ENCODE peak calls at places on chromosomes 16 and 17, in seven cellular contexts. F, Z, Q, K, D, S and U are unnamed samples.

GRCh38 chr17:58591455-58591854 is 77.0 kb upstream of the MTMR4 start:
- DNase-seq in F (no peak), D (no peak), Q (no peak), Z (no peak), S (no peak), K (no peak), U (no peak)

GRCh38 chr17:50170662-50171370 is 5.0 kb downstream of the SGCA start:
- DNase-seq in Z (no peak), Q (no peak), D (no peak), K (no peak), F (no peak), S (no peak), U (no peak)

GRCh38 chr17:50133028-50133768 is 3.2 kb upstream of the SAMD14 start:
- DNase-seq in Z (no peak), K (no peak), Q (peak), S (no peak), D (no peak), F (no peak), U (no peak)

GRCh38 chr16:12149971-12150370 is 173.4 kb downstream of the SNX29 start:
- DNase-seq in D (no peak), F (no peak), S (no peak), K (no peak), Q (no peak), Z (no peak), U (no peak)

GRCh38 chr17:76036497-76037380 is 9.6 kb upstream of the EVPL start:
- DNase-seq in D (no peak), Q (no peak), F (no peak), Z (no peak), S (no peak), K (no peak), U (peak)

GRCh38 chr16:83813818-83814653 is 6.3 kb downstream of the HSBP1 start:
- DNase-seq in S (no peak), K (no peak), D (no peak), Z (peak), Q (peak), F (peak), U (peak)

GRCh38 chr17:76645481-76645880 is 1.9 kb upstream of the ST6GALNAC1 start:
- DNase-seq in S (no peak), K (no peak), F (no peak), Q (no peak), Z (no peak), D (no peak), U (no peak)

GRCh38 chr17:38325221-38325851 is 18.4 kb downstream of the GPR179 start:
- DNase-seq in F (no peak), Z (no peak), D (no peak), Q (no peak), K (no peak), S (no peak), U (peak)

GRCh38 chr17:46194393-46195216 is 1.4 kb upstream of the KANSL1 start:
- DNase-seq in Z (peak), D (peak), Q (no peak), F (peak), K (no peak), S (no peak), U (peak)

GRCh38 chr16:24976061-24976779 is 38.9 kb downstream of the ARHGAP17 start:
- DNase-seq in S (no peak), Q (no peak), Z (no peak), D (no peak), F (no peak), K (no peak), U (no peak)

GRCh38 chr17:39632153-39632941 is 4.6 kb upstream of the STARD3 start:
- DNase-seq in F (no peak), Q (no peak), S (peak), D (no peak), K (no peak), Z (no peak), U (no peak)

GRCh38 chr16:31067342-31067741 is 6.7 kb downstream of the ZNF668 start:
- DNase-seq in Q (no peak), F (no peak), Z (no peak), D (no peak), S (no peak), K (no peak), U (no peak)

GRCh38 chr17:82370471-82371332 is 863 bp upstream of the UTS2R start:
- DNase-seq in D (no peak), K (no peak), Q (no peak), Z (no peak), S (no peak), F (no peak), U (no peak)